ENCODE peak calls at places on chromosomes 16 and 17, in eight cellular contexts. X is GM23338, G is PC-3, D is spleen, K is hepatocyte, O is heart left ventricle, Z is thoracic aorta, F is ovary. N is an unnamed sample.

GRCh38 chr17:78151514-78152008 is 5.4 kb downstream of the C17orf99 start:
- DNase-seq in F (no peak), K (peak), X (peak), D (no peak), Z (no peak), G (peak), O (no peak), N (no peak)

GRCh38 chr16:53053967-53054669 is 673 bp upstream of the CHD9 start:
- DNase-seq in K (peak), F (peak), Z (no peak), O (peak), G (peak), D (no peak), X (no peak), N (no peak)

GRCh38 chr17:488993-489757 is 136.6 kb upstream of the RPH3AL start:
- DNase-seq in X (peak), G (no peak), K (no peak), O (peak), D (no peak), F (peak), Z (no peak), N (no peak)

GRCh38 chr17:32815460-32815859 is 61.5 kb downstream of the MYO1D start:
- DNase-seq in K (no peak), X (no peak), Z (no peak), O (no peak), D (no peak), F (no peak), G (no peak), N (no peak)

GRCh38 chr17:79950306-79950705 is 85.4 kb downstream of the TBC1D16 start:
- DNase-seq in K (peak), G (no peak), Z (no peak), F (peak), O (peak), X (peak), D (no peak), N (peak)

GRCh38 chr17:60908324-60908723 is 230.7 kb downstream of the BCAS3 start:
- DNase-seq in O (no peak), X (peak), F (no peak), D (no peak), G (no peak), Z (no peak), K (no peak), N (no peak)

GRCh38 chr17:37043201-37043600 is 94.4 kb downstream of the AATF start:
- DNase-seq in X (no peak), O (no peak), K (no peak), G (no peak), D (no peak), F (no peak), Z (no peak), N (no peak)

GRCh38 chr17:55717898-55718735 is 4.5 kb downstream of the TMEM100 start:
- DNase-seq in F (peak), Z (no peak), G (peak), X (peak), O (peak), D (peak), K (peak), N (peak)

GRCh38 chr17:8581002-8581658 is 49.4 kb downstream of the MYH10 start:
- DNase-seq in G (no peak), O (no peak), K (no peak), Z (no peak), D (no peak), F (no peak), X (peak), N (no peak)

GRCh38 chr17:14294876-14295275 is 6.0 kb upstream of the HS3ST3B1 start:
- DNase-seq in Z (no peak), F (no peak), X (peak), K (no peak), G (no peak), O (no peak), D (no peak), N (no peak)

GRCh38 chr17:49970498-49970897 is 1.5 kb downstream of the DLX4 start:
- DNase-seq in X (no peak), K (no peak), D (no peak), Z (no peak), F (no peak), O (no peak), G (no peak), N (no peak)

GRCh38 chr16:54148974-54149373 is 137.6 kb downstream of the IRX3 start:
- DNase-seq in D (no peak), O (no peak), F (no peak), K (no peak), G (no peak), Z (no peak), X (no peak), N (no peak)

GRCh38 chr16:29806641-29807425 is 504 bp downstream of the MAZ start:
- DNase-seq in O (peak), X (peak), F (peak), D (peak), Z (no peak), K (peak), G (peak), N (peak)

GRCh38 chr17:81069084-81069645 is 34.2 kb downstream of the BAIAP2 start:
- DNase-seq in F (no peak), X (no peak), D (no peak), Z (no peak), O (peak), K (no peak), G (no peak), N (no peak)

GRCh38 chr17:43025766-43026537 is 921 bp downstream of the RND2 start:
- DNase-seq in D (no peak), O (no peak), F (no peak), G (no peak), Z (no peak), X (no peak), K (no peak), N (no peak)
- H3K27ac ChIP-seq in D (no peak), O (no peak), F (peak), G (no peak), Z (peak), X (no peak), K (no peak), N (no peak)

GRCh38 chr17:6596941-6597340 is 40.6 kb upstream of the PITPNM3 start:
- DNase-seq in Z (no peak), K (no peak), X (no peak), O (no peak), F (no peak), G (no peak), D (no peak), N (no peak)

GRCh38 chr17:6596511-6596910 is 40.2 kb upstream of the PITPNM3 start:
- DNase-seq in O (no peak), D (no peak), Z (no peak), G (no peak), K (no peak), X (no peak), F (no peak), N (no peak)

GRCh38 chr17:6596076-6596475 is 39.7 kb upstream of the PITPNM3 start:
- DNase-seq in O (no peak), F (no peak), X (no peak), K (no peak), Z (no peak), G (no peak), D (no peak), N (no peak)

GRCh38 chr17:6599364-6599763 is 41.1 kb downstream of the KIAA0753 start:
- DNase-seq in X (no peak), F (no peak), Z (no peak), D (no peak), O (no peak), G (no peak), K (no peak), N (no peak)

DNA sequence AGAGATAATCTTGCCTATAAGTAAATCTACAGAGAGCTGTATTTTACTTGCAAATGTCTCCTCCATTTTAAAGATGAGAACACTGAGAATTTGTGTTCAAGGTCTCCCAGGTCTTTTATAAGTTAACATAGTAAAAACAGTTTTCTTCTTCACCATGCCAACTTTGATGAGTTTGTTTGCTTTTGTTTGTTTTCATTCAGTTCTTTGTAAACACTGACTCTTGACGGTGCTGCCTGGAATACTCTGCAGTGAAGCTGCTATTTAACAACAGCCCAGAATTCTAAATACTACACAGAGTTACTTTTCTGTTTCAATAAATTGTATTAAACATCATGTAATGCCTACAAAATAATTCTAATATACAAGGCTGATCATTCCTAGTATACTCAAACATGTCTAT is 41.4 kb upstream of the PITPNM3 start:
- DNase-seq in K (no peak), D (no peak), X (no peak), G (no peak), F (no peak), Z (no peak), O (no peak), N (no peak)
- TF ChIP-seq CTCF in K (no peak), D (no peak), X (no peak), G (no peak), F (no peak), Z (no peak), O (no peak), N (no peak)

GRCh38 chr17:39196820-39197331 is 593 bp downstream of the CACNB1 start:
- DNase-seq in Z (no peak), F (peak), X (peak), D (no peak), O (no peak), G (peak), K (peak), N (peak)

GRCh38 chr17:39194985-39195524 is 2.4 kb downstream of the CACNB1 start:
- DNase-seq in O (no peak), X (peak), K (no peak), F (no peak), Z (no peak), G (no peak), D (no peak), N (no peak)

GRCh38 chr17:39194089-39194984 is 3.1 kb downstream of the CACNB1 start:
- DNase-seq in X (peak), D (no peak), G (no peak), Z (peak), F (no peak), O (peak), K (peak), N (peak)

GRCh38 chr17:39196191-39196819 is 1.2 kb downstream of the CACNB1 start:
- DNase-seq in O (no peak), D (no peak), Z (no peak), G (no peak), X (no peak), F (no peak), K (no peak), N (no peak)

DNA sequence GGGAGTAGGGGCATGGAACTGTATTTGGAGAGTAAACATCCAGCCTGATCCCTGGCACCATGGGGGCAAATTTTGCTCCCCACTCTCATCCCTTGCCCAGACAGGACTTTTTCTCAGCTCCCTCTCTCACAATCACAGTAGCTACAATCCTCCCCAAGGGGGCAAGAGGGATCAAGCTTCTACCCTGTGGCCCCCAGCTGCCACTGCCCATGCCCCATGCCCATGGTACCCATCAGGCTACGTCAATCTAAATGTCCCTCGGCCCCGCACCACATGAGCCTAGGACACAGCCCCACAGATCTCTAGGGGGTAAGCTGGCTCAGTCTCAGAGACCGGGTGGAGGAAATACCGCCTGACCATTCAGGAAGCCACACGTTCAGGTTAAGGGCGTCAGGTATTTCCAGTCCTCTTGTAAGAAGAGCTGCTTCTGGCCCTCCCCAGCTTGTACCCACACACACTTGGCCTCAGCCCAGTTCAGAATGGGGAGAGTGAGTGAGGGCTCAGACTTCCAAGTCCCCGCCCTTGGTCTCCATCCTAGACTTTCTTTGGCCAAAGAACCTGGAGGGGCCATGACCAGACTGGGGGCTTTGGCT is 1.8 kb downstream of the CACNB1 start:
- DNase-seq in Z (no peak), K (no peak), G (peak), D (no peak), X (no peak), O (no peak), F (no peak), N (no peak)
- H3K27ac ChIP-seq in Z (peak), K (no peak), G (no peak), D (peak), X (no peak), O (peak), F (no peak), N (no peak)

GRCh38 chr16:46801428-46802049 is 29.4 kb downstream of the C16orf87 start:
- DNase-seq in O (no peak), D (no peak), Z (no peak), K (peak), G (peak), X (peak), F (no peak), N (no peak)
- TF ChIP-seq CTCF in O (peak), D (no peak), Z (peak), K (peak), G (peak), X (no peak), F (no peak), N (no peak)

GRCh38 chr16:85690469-85691064 is 1.8 kb upstream of the GINS2 start:
- DNase-seq in O (peak), G (no peak), K (peak), D (peak), X (no peak), F (no peak), Z (no peak), N (no peak)
- H3K27ac ChIP-seq in O (no peak), G (no peak), K (no peak), D (no peak), X (no peak), F (no peak), Z (no peak), N (no peak)

GRCh38 chr17:65418622-65419021 is 142.8 kb downstream of the AXIN2 start:
- DNase-seq in G (peak), D (no peak), F (no peak), K (no peak), X (no peak), Z (no peak), O (peak), N (no peak)

GRCh38 chr17:65417406-65418221 is 143.8 kb downstream of the AXIN2 start:
- DNase-seq in F (no peak), G (no peak), K (no peak), Z (no peak), X (no peak), D (no peak), O (no peak), N (no peak)

GRCh38 chr17:65423346-65424140 is 137.9 kb downstream of the AXIN2 start:
- DNase-seq in K (no peak), Z (no peak), D (no peak), O (no peak), F (no peak), G (no peak), X (peak), N (no peak)
- TF ChIP-seq CTCF in K (no peak), Z (no peak), D (no peak), O (no peak), F (no peak), G (no peak), X (peak), N (peak)

DNA sequence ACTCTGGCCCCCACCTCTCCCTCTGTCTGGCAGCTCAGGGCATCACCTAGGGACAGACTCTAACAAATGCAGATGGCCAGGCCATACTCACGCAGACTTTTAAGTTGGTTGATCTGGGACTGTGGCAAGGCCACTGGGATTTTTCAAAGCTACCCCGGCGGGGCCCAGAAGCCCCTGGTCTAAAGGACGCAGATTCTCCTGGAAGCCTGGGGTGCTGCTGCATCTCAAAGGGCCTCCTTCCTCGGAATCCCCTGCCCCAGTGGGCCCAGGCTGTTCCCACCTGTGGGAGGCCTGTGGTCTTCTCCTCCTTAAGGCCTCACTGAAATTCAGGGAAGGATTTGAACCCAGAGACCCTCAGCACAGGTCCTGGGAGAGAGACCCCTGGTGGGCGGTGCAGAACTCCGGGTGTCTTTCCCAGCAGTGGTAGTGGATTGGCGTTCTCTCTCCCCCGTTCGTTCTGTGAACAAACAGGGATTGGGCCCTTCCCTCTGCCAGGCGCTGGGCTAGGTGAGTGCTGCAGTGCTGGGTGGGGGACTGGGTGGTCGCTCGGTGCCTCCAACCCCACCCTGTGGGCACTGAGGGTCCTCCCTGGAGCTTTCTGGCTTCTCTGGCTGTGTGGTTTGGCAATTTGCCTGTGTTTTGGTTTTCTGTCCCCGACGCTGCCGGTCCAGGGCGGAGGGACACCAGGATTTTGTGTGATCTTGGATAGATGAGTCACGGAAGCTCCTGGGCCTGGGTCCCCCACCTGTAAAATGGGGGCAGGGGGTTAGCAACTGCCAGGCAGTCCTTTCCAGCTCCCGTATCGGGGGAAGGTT is 160.6 kb upstream of the GSE1 start:
- DNase-seq in X (no peak), Z (no peak), F (no peak), O (no peak), K (no peak), G (no peak), D (no peak), N (no peak)
- H3K27ac ChIP-seq in X (no peak), Z (no peak), F (no peak), O (no peak), K (no peak), G (no peak), D (no peak), N (peak)

GRCh38 chr16:88064889-88065746 is 113.9 kb downstream of the BANP start:
- DNase-seq in O (peak), X (no peak), K (no peak), F (no peak), D (peak), Z (no peak), G (no peak), N (no peak)

GRCh38 chr16:88064011-88064888 is 113.0 kb downstream of the BANP start:
- DNase-seq in K (no peak), F (no peak), Z (no peak), O (peak), D (peak), X (no peak), G (no peak), N (no peak)

GRCh38 chr16:88062341-88062861 is 111.2 kb downstream of the BANP start:
- DNase-seq in F (peak), K (peak), O (peak), G (no peak), Z (no peak), D (peak), X (no peak), N (no peak)

GRCh38 chr16:88061346-88062110 is 110.3 kb downstream of the BANP start:
- DNase-seq in D (peak), G (no peak), F (no peak), Z (no peak), K (no peak), X (no peak), O (no peak), N (no peak)

GRCh38 chr16:88063201-88063773 is 112.1 kb downstream of the BANP start:
- DNase-seq in O (no peak), D (peak), F (peak), Z (no peak), G (no peak), X (no peak), K (no peak), N (no peak)
- TF ChIP-seq CTCF in O (no peak), D (no peak), F (no peak), Z (peak), G (no peak), X (peak), K (peak), N (no peak)

DNA sequence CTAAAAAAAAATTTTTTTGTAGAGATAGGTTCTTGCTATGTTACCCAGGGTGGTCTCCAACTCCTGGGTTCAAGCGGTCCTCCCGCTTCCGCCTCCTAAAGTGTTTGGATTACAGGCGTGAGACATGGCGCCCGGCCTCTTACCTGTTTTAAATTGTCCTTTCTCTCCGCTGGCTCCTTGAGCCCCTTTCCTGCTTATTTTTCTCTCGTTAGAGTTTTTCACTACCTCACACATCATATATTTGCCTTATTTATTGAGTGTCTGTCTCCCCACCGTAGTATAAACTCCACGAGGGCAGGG is 760 bp upstream of the SEC14L5 start:
- DNase-seq in G (no peak), K (no peak), D (no peak), X (no peak), F (peak), O (no peak), Z (no peak), N (no peak)
- H3K27ac ChIP-seq in G (peak), K (peak), D (no peak), X (peak), F (no peak), O (peak), Z (peak), N (no peak)

DNA sequence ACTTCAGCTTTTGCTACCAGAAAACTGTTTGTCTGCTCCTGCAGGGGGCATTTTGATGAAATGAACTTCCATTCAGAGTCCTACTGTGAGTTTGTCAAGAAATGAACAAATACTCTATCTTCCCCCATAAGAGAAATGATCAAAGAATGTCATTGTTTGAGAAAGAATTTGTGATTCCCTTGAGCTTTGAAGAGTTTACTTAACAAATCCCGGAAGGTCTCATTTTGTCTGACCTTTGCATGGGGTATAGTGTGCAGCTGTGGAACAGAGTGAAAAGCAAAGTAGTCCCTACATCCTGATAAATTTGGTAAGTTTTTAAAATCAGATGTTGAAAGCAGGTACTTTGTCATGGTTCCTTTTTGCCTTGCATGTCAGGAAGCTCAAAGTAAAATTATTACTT is 178.0 kb downstream of the ABCC12 start:
- DNase-seq in F (no peak), K (no peak), D (no peak), G (no peak), X (no peak), Z (no peak), O (no peak), N (no peak)
- TF ChIP-seq CTCF in F (no peak), K (no peak), D (no peak), G (no peak), X (no peak), Z (no peak), O (no peak), N (no peak)

N was measured in WERI-Rb-1.